ENCODE peak calls at places on chromosomes 7 and 10, in ten cellular contexts. N is choroid plexus epithelial cell; Z is CD8-positive, alpha-beta T cell; G is stimulated activated CD4-positive, alpha-beta T cell treated with anti-CD3 and anti-CD28 coated beads, TNF-alpha, amount 100 ng/mL, for 1 hour; R is LoVo; U is stimulated activated CD8-positive, alpha-beta memory T cell treated with anti-CD3 and anti-CD28 coated beads, Interleukin-15, amount 100 ng/mL, for 24 hours; L is GM23338; J is GM23248; D is naive thymus-derived CD8-positive, alpha-beta T cell; E is RWPE1. F is an unnamed sample.

GRCh38 chr7:42645906-42646305 is 266.0 kb downstream of the C7orf25 start:
- DNase-seq in J (peak; percentile 10), R (peak; percentile 24), D (no peak), L (no peak), G (no peak), E (peak; percentile 7), U (no peak), Z (no peak), N (peak; percentile 3), F (peak; percentile 18)

GRCh38 chr7:155337946-155338631 is 40.4 kb downstream of the INSIG1 start:
- DNase-seq in D (no peak), N (no peak), R (no peak), J (no peak), L (no peak), Z (no peak), E (no peak), G (no peak), U (no peak), F (no peak)

GRCh38 chr7:12888727-12889126 is 201.3 kb downstream of the ARL4A start:
- DNase-seq in Z (no peak), N (peak; percentile 79), E (no peak), J (peak; percentile 66), G (no peak), L (no peak), D (no peak), R (no peak), U (no peak), F (no peak)

GRCh38 chr7:20408467-20408826 is 77.7 kb downstream of the ITGB8 start:
- DNase-seq in G (no peak), E (peak; percentile 20), D (no peak), R (no peak), N (peak; percentile 41), U (no peak), L (no peak), J (peak; percentile 62), Z (no peak), F (no peak)

GRCh38 chr7:128755816-128756476 is 16.8 kb downstream of the CALU start:
- DNase-seq in R (no peak), N (peak; percentile 91), Z (no peak), U (no peak), D (no peak), G (no peak), E (no peak), L (no peak), J (peak; percentile 98), F (no peak)

GRCh38 chr10:123986736-123987135 is 95.1 kb upstream of the CPXM2 start:
- DNase-seq in L (no peak), R (no peak), Z (no peak), D (no peak), G (no peak), E (no peak), J (no peak), N (no peak), U (no peak), F (peak; percentile 29)

GRCh38 chr10:18683427-18683826 is 24.2 kb downstream of the ARL5B start:
- DNase-seq in E (peak; percentile 58), D (no peak), R (peak; percentile 34), G (no peak), L (no peak), U (no peak), Z (no peak), N (peak; percentile 64), J (peak; percentile 74), F (no peak)

GRCh38 chr7:130356760-130357611 is 12.4 kb downstream of the CPA5 start:
- DNase-seq in J (peak; percentile 84), N (peak; percentile 95), Z (no peak), E (peak; percentile 86), D (no peak), R (peak; percentile 73), G (no peak), L (no peak), U (no peak), F (peak; percentile 74)